ENCODE peak calls at places on chromosomes 7 and 10, in nine cellular contexts. One of them, this sample, is unnamed. For H3K4me1, the result is how much of the 10 kb centered on the place peaks cover.

GRCh38 chr10:98006266-98006665 is 24.2 kb downstream of the CRTAC1 start:
- DNase-seq in stomach: no peak
- DNase-seq in cardiac muscle cell: no peak
- DNase-seq in heart right ventricle: no peak
- DNase-seq in HCT116: no peak
- DNase-seq in CD8-positive, alpha-beta memory T cell: no peak
- DNase-seq in effector memory CD4-positive, alpha-beta T cell: no peak
- DNase-seq in spleen: no peak
- DNase-seq in left ventricle myocardium inferior: no peak
- DNase-seq in this sample: no peak

GRCh38 chr7:95595825-95596182 is 512 bp downstream of the PDK4 start:
- DNase-seq in stomach: no peak
- DNase-seq in cardiac muscle cell: peak
- DNase-seq in heart right ventricle: no peak
- DNase-seq in HCT116: no peak
- DNase-seq in CD8-positive, alpha-beta memory T cell: no peak
- DNase-seq in effector memory CD4-positive, alpha-beta T cell: no peak
- DNase-seq in spleen: no peak
- DNase-seq in left ventricle myocardium inferior: no peak
- DNase-seq in this sample: no peak

GRCh38 chr10:31864834-31865518 is 63.7 kb downstream of the ARHGAP12 start:
- DNase-seq in stomach: no peak
- DNase-seq in cardiac muscle cell: peak
- DNase-seq in heart right ventricle: no peak
- DNase-seq in HCT116: no peak
- DNase-seq in CD8-positive, alpha-beta memory T cell: no peak
- DNase-seq in effector memory CD4-positive, alpha-beta T cell: no peak
- DNase-seq in spleen: no peak
- DNase-seq in left ventricle myocardium inferior: no peak
- DNase-seq in this sample: no peak

GRCh38 chr7:138081868-138082267 is 5.6 kb downstream of the AKR1D1 start:
- DNase-seq in stomach: no peak
- DNase-seq in cardiac muscle cell: no peak
- DNase-seq in heart right ventricle: no peak
- DNase-seq in HCT116: no peak
- DNase-seq in CD8-positive, alpha-beta memory T cell: no peak
- DNase-seq in effector memory CD4-positive, alpha-beta T cell: no peak
- DNase-seq in spleen: no peak
- DNase-seq in left ventricle myocardium inferior: no peak
- DNase-seq in this sample: no peak

GRCh38 chr10:124994573-124995473 is 52.9 kb downstream of the ZRANB1 start:
- DNase-seq in stomach: peak
- DNase-seq in cardiac muscle cell: no peak
- DNase-seq in heart right ventricle: no peak
- DNase-seq in HCT116: no peak
- DNase-seq in CD8-positive, alpha-beta memory T cell: no peak
- DNase-seq in effector memory CD4-positive, alpha-beta T cell: no peak
- DNase-seq in spleen: peak
- DNase-seq in left ventricle myocardium inferior: peak
- DNase-seq in this sample: no peak

GRCh38 chr7:3493499-3493898 is 192.4 kb downstream of the SDK1 start:
- DNase-seq in stomach: no peak
- DNase-seq in cardiac muscle cell: peak
- DNase-seq in heart right ventricle: no peak
- DNase-seq in HCT116: no peak
- DNase-seq in CD8-positive, alpha-beta memory T cell: no peak
- DNase-seq in effector memory CD4-positive, alpha-beta T cell: no peak
- DNase-seq in spleen: no peak
- DNase-seq in left ventricle myocardium inferior: no peak
- DNase-seq in this sample: no peak

GRCh38 chr7:130886438-130887135 is 152.6 kb upstream of the KLF14 start:
- DNase-seq in stomach: no peak
- DNase-seq in cardiac muscle cell: no peak
- DNase-seq in heart right ventricle: no peak
- DNase-seq in HCT116: no peak
- DNase-seq in CD8-positive, alpha-beta memory T cell: no peak
- DNase-seq in effector memory CD4-positive, alpha-beta T cell: no peak
- DNase-seq in spleen: no peak
- DNase-seq in left ventricle myocardium inferior: no peak
- DNase-seq in this sample: no peak

GRCh38 chr7:155383756-155384491 is 74.0 kb upstream of the EN2 start:
- DNase-seq in stomach: no peak
- DNase-seq in cardiac muscle cell: no peak
- DNase-seq in heart right ventricle: no peak
- DNase-seq in HCT116: no peak
- DNase-seq in CD8-positive, alpha-beta memory T cell: no peak
- DNase-seq in effector memory CD4-positive, alpha-beta T cell: no peak
- DNase-seq in spleen: peak
- DNase-seq in left ventricle myocardium inferior: no peak
- DNase-seq in this sample: no peak

GRCh38 chr7:26681819-26682418 is 182.5 kb downstream of the SKAP2 start:
- DNase-seq in stomach: no peak
- DNase-seq in cardiac muscle cell: peak
- DNase-seq in heart right ventricle: no peak
- DNase-seq in HCT116: no peak
- DNase-seq in CD8-positive, alpha-beta memory T cell: no peak
- DNase-seq in effector memory CD4-positive, alpha-beta T cell: no peak
- DNase-seq in spleen: no peak
- DNase-seq in left ventricle myocardium inferior: no peak
- DNase-seq in this sample: peak

GRCh38 chr10:116371737-116372136 is 47.5 kb downstream of the CCDC172 start:
- DNase-seq in stomach: no peak
- DNase-seq in cardiac muscle cell: no peak
- DNase-seq in heart right ventricle: no peak
- DNase-seq in HCT116: no peak
- DNase-seq in CD8-positive, alpha-beta memory T cell: no peak
- DNase-seq in effector memory CD4-positive, alpha-beta T cell: no peak
- DNase-seq in spleen: no peak
- DNase-seq in left ventricle myocardium inferior: no peak
- DNase-seq in this sample: no peak

GRCh38 chr7:19051767-19052375 is 65.6 kb downstream of the TWIST1 start:
- DNase-seq in stomach: peak
- DNase-seq in cardiac muscle cell: peak
- DNase-seq in heart right ventricle: no peak
- DNase-seq in HCT116: peak
- DNase-seq in CD8-positive, alpha-beta memory T cell: no peak
- DNase-seq in effector memory CD4-positive, alpha-beta T cell: no peak
- DNase-seq in spleen: no peak
- DNase-seq in left ventricle myocardium inferior: peak
- DNase-seq in this sample: peak

DNA sequence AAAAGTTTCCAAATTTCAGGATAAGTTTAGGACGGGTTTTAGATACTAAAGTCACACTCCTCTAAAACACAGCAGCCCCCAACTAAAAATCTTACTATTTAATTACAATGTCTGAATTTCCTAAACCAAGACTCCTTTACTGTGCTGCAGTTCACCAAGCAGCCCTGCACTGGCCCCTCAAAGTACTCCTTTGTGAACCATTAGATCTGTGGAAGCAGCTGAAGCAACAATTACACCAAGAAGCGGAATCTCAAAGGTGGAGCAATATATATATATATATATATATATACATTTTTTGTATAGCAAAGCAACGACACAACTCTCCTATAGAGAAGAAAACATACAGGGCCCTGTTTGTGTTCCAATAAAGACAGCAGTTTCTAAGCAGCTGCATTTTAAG is 91.3 kb upstream of the KCNIP2 start:
- DNase-seq in stomach: no peak
- DNase-seq in cardiac muscle cell: no peak
- DNase-seq in heart right ventricle: no peak
- DNase-seq in HCT116: no peak
- DNase-seq in CD8-positive, alpha-beta memory T cell: no peak
- DNase-seq in effector memory CD4-positive, alpha-beta T cell: no peak
- DNase-seq in spleen: no peak
- DNase-seq in left ventricle myocardium inferior: no peak
- DNase-seq in this sample: no peak
- H3K4me3 ChIP-seq in stomach: no peak
- H3K4me3 ChIP-seq in cardiac muscle cell: no peak
- H3K4me3 ChIP-seq in heart right ventricle: no peak
- H3K4me3 ChIP-seq in HCT116: no peak
- H3K4me3 ChIP-seq in CD8-positive, alpha-beta memory T cell: no peak
- H3K4me3 ChIP-seq in effector memory CD4-positive, alpha-beta T cell: no peak
- H3K4me3 ChIP-seq in spleen: no peak
- H3K4me3 ChIP-seq in left ventricle myocardium inferior: no peak
- H3K4me3 ChIP-seq in this sample: no peak

GRCh38 chr10:110893559-110894179 is 21.9 kb downstream of the PDCD4 start:
- DNase-seq in stomach: no peak
- DNase-seq in cardiac muscle cell: peak
- DNase-seq in heart right ventricle: no peak
- DNase-seq in HCT116: peak
- DNase-seq in CD8-positive, alpha-beta memory T cell: no peak
- DNase-seq in effector memory CD4-positive, alpha-beta T cell: no peak
- DNase-seq in spleen: no peak
- DNase-seq in left ventricle myocardium inferior: no peak
- DNase-seq in this sample: peak

GRCh38 chr10:110887560-110887959 is 15.8 kb downstream of the PDCD4 start:
- DNase-seq in stomach: no peak
- DNase-seq in cardiac muscle cell: no peak
- DNase-seq in heart right ventricle: no peak
- DNase-seq in HCT116: no peak
- DNase-seq in CD8-positive, alpha-beta memory T cell: no peak
- DNase-seq in effector memory CD4-positive, alpha-beta T cell: no peak
- DNase-seq in spleen: no peak
- DNase-seq in left ventricle myocardium inferior: no peak
- DNase-seq in this sample: no peak

GRCh38 chr10:110897184-110897583 is 21.8 kb downstream of the BBIP1 start:
- DNase-seq in stomach: no peak
- DNase-seq in cardiac muscle cell: no peak
- DNase-seq in heart right ventricle: no peak
- DNase-seq in HCT116: no peak
- DNase-seq in CD8-positive, alpha-beta memory T cell: no peak
- DNase-seq in effector memory CD4-positive, alpha-beta T cell: no peak
- DNase-seq in spleen: no peak
- DNase-seq in left ventricle myocardium inferior: no peak
- DNase-seq in this sample: no peak

GRCh38 chr10:110898391-110898790 is 20.6 kb downstream of the BBIP1 start:
- DNase-seq in stomach: no peak
- DNase-seq in cardiac muscle cell: no peak
- DNase-seq in heart right ventricle: no peak
- DNase-seq in HCT116: no peak
- DNase-seq in CD8-positive, alpha-beta memory T cell: no peak
- DNase-seq in effector memory CD4-positive, alpha-beta T cell: no peak
- DNase-seq in spleen: no peak
- DNase-seq in left ventricle myocardium inferior: no peak
- DNase-seq in this sample: no peak

GRCh38 chr10:110892602-110893001 is 20.9 kb downstream of the PDCD4 start:
- DNase-seq in stomach: no peak
- DNase-seq in cardiac muscle cell: no peak
- DNase-seq in heart right ventricle: no peak
- DNase-seq in HCT116: no peak
- DNase-seq in CD8-positive, alpha-beta memory T cell: no peak
- DNase-seq in effector memory CD4-positive, alpha-beta T cell: no peak
- DNase-seq in spleen: no peak
- DNase-seq in left ventricle myocardium inferior: no peak
- DNase-seq in this sample: no peak
- H3K4me1 ChIP-seq in stomach: half or more
- H3K4me1 ChIP-seq in cardiac muscle cell: under half
- H3K4me1 ChIP-seq in heart right ventricle: under half
- H3K4me1 ChIP-seq in HCT116: under half
- H3K4me1 ChIP-seq in CD8-positive, alpha-beta memory T cell: under half
- H3K4me1 ChIP-seq in effector memory CD4-positive, alpha-beta T cell: under half
- H3K4me1 ChIP-seq in spleen: under half
- H3K4me1 ChIP-seq in left ventricle myocardium inferior: under half
- H3K4me1 ChIP-seq in this sample: under half

GRCh38 chr7:50308301-50309129 is 4.0 kb downstream of the IKZF1 start:
- DNase-seq in stomach: no peak
- DNase-seq in cardiac muscle cell: no peak
- DNase-seq in heart right ventricle: no peak
- DNase-seq in HCT116: no peak
- DNase-seq in CD8-positive, alpha-beta memory T cell: peak
- DNase-seq in effector memory CD4-positive, alpha-beta T cell: no peak
- DNase-seq in spleen: no peak
- DNase-seq in left ventricle myocardium inferior: no peak
- DNase-seq in this sample: no peak
- H3K4me3 ChIP-seq in stomach: peak
- H3K4me3 ChIP-seq in cardiac muscle cell: no peak
- H3K4me3 ChIP-seq in heart right ventricle: no peak
- H3K4me3 ChIP-seq in HCT116: no peak
- H3K4me3 ChIP-seq in CD8-positive, alpha-beta memory T cell: peak
- H3K4me3 ChIP-seq in effector memory CD4-positive, alpha-beta T cell: peak
- H3K4me3 ChIP-seq in spleen: peak
- H3K4me3 ChIP-seq in left ventricle myocardium inferior: no peak
- H3K4me3 ChIP-seq in this sample: no peak

GRCh38 chr10:8404721-8405120 is 350.2 kb downstream of the GATA3 start:
- DNase-seq in stomach: no peak
- DNase-seq in cardiac muscle cell: no peak
- DNase-seq in heart right ventricle: no peak
- DNase-seq in HCT116: no peak
- DNase-seq in CD8-positive, alpha-beta memory T cell: peak
- DNase-seq in effector memory CD4-positive, alpha-beta T cell: peak
- DNase-seq in spleen: no peak
- DNase-seq in left ventricle myocardium inferior: no peak
- DNase-seq in this sample: no peak
- H3K4me1 ChIP-seq in stomach: under half
- H3K4me1 ChIP-seq in cardiac muscle cell: under half
- H3K4me1 ChIP-seq in heart right ventricle: under half
- H3K4me1 ChIP-seq in HCT116: under half
- H3K4me1 ChIP-seq in CD8-positive, alpha-beta memory T cell: half or more
- H3K4me1 ChIP-seq in effector memory CD4-positive, alpha-beta T cell: half or more
- H3K4me1 ChIP-seq in spleen: under half
- H3K4me1 ChIP-seq in left ventricle myocardium inferior: under half
- H3K4me1 ChIP-seq in this sample: under half

GRCh38 chr10:120456143-120456625 is 843 bp upstream of the PLPP4 start:
- DNase-seq in stomach: no peak
- DNase-seq in cardiac muscle cell: no peak
- DNase-seq in heart right ventricle: no peak
- DNase-seq in HCT116: no peak
- DNase-seq in CD8-positive, alpha-beta memory T cell: no peak
- DNase-seq in effector memory CD4-positive, alpha-beta T cell: no peak
- DNase-seq in spleen: no peak
- DNase-seq in left ventricle myocardium inferior: no peak
- DNase-seq in this sample: no peak
- H3K4me3 ChIP-seq in stomach: peak
- H3K4me3 ChIP-seq in cardiac muscle cell: peak
- H3K4me3 ChIP-seq in heart right ventricle: peak
- H3K4me3 ChIP-seq in HCT116: no peak
- H3K4me3 ChIP-seq in CD8-positive, alpha-beta memory T cell: no peak
- H3K4me3 ChIP-seq in effector memory CD4-positive, alpha-beta T cell: no peak
- H3K4me3 ChIP-seq in spleen: no peak
- H3K4me3 ChIP-seq in left ventricle myocardium inferior: peak
- H3K4me3 ChIP-seq in this sample: peak